ENCODE peak calls at places on chromosome 6, in ten cellular contexts. W is nephron progenitor cell; L is kidney tubule cell; B is HT-29; G is ELR; Q is activated CD8-positive, alpha-beta memory T cell treated with anti-CD3 and anti-CD28 coated beads for 1 hour; T is stimulated activated naive CD8-positive, alpha-beta T cell treated with anti-CD3 and anti-CD28 coated beads, Interleukin-15, Interleukin-2, amounts not matched to agents 100 U/mL and 50 U/mL, for 24 hours; A is pancreas; U is stimulated activated CD4-positive, alpha-beta T cell treated with anti-CD3 and anti-CD28 coated beads, Interleukin-2, amount 100 ng/mL, for 48 hours; E is fibroblast of pulmonary artery. H is an unnamed sample.

GRCh38 chr6:37137201-37137880 is 32.6 kb upstream of the PIM1 start:
- DNase-seq in W (peak), L (peak), B (no peak), G (peak), Q (no peak), T (peak), A (no peak), U (peak), E (peak), H (peak)

GRCh38 chr6:14818422-14818884 is 427.4 kb upstream of the JARID2 start:
- DNase-seq in W (no peak), L (no peak), B (peak), G (no peak), Q (no peak), T (no peak), A (no peak), U (no peak), E (peak), H (no peak)

GRCh38 chr6:130520235-130520634 is 154.4 kb downstream of the TMEM200A start:
- DNase-seq in W (no peak), L (peak), B (no peak), G (peak), Q (no peak), T (no peak), A (no peak), U (no peak), E (no peak), H (no peak)

GRCh38 chr6:35081426-35081851 is 59.7 kb downstream of the TCP11 start:
- DNase-seq in W (no peak), L (no peak), B (no peak), G (peak), Q (no peak), T (no peak), A (no peak), U (no peak), E (no peak), H (no peak)

GRCh38 chr6:112040933-112041332 is 13.0 kb upstream of the CCN6 start:
- DNase-seq in W (no peak), L (peak), B (no peak), G (peak), Q (no peak), T (no peak), A (no peak), U (no peak), E (peak), H (no peak)

GRCh38 chr6:35085359-35086281 is 55.5 kb downstream of the TCP11 start:
- DNase-seq in W (no peak), L (no peak), B (no peak), G (no peak), Q (no peak), T (no peak), A (no peak), U (no peak), E (no peak), H (no peak)

GRCh38 chr6:125887372-125887771 is 69.2 kb upstream of the HINT3 start:
- DNase-seq in W (no peak), L (no peak), B (no peak), G (no peak), Q (no peak), T (no peak), A (no peak), U (no peak), E (no peak), H (no peak)

GRCh38 chr6:169425628-169426370 is 172.2 kb upstream of the THBS2 start:
- DNase-seq in W (no peak), L (no peak), B (no peak), G (no peak), Q (no peak), T (no peak), A (no peak), U (no peak), E (peak), H (no peak)

GRCh38 chr6:8383584-8383983 is 51.8 kb downstream of the SLC35B3 start:
- DNase-seq in W (no peak), L (no peak), B (no peak), G (no peak), Q (no peak), T (no peak), A (no peak), U (no peak), E (no peak), H (peak)

GRCh38 chr6:11585426-11586016 is 48.0 kb downstream of the TMEM170B start:
- DNase-seq in W (no peak), L (peak), B (peak), G (peak), Q (no peak), T (no peak), A (no peak), U (no peak), E (peak), H (peak)

GRCh38 chr6:16950311-16950710 is 151.5 kb upstream of the STMND1 start:
- DNase-seq in W (no peak), L (no peak), B (no peak), G (no peak), Q (no peak), T (no peak), A (no peak), U (no peak), E (no peak), H (no peak)

GRCh38 chr6:14758421-14759043 is 487.3 kb upstream of the JARID2 start:
- DNase-seq in W (no peak), L (peak), B (no peak), G (no peak), Q (no peak), T (no peak), A (no peak), U (no peak), E (no peak), H (no peak)

GRCh38 chr6:168183613-168183970 is 104.6 kb upstream of the FRMD1 start:
- DNase-seq in W (no peak), L (no peak), B (no peak), G (no peak), Q (no peak), T (no peak), A (no peak), U (no peak), E (no peak), H (no peak)